ENCODE peak calls at places on chromosomes 2 and 18, in four cellular contexts. K, E, G and J are unnamed samples. For H3K9me3 and H3K36me3, the result is how much of the 10 kb centered on the place peaks cover.

GRCh38 chr2:118169359-118170005 is 81.2 kb downstream of the INSIG2 start:
- DNase-seq in K (no peak), E (peak), G (no peak), J (peak)

GRCh38 chr2:182672471-182673165 is 43.4 kb upstream of the DNAJC10 start:
- DNase-seq in K (no peak), E (no peak), G (no peak), J (no peak)

GRCh38 chr2:96842600-96842999 is 1.2 kb downstream of the ANKRD23 start:
- DNase-seq in K (no peak), E (no peak), G (no peak), J (no peak)

GRCh38 chr2:46829240-46829970 is 86.2 kb downstream of the MCFD2 start:
- DNase-seq in K (no peak), E (no peak), G (no peak), J (no peak)

GRCh38 chr2:10575566-10576300 is 114.0 kb downstream of the NOL10 start:
- DNase-seq in K (no peak), E (no peak), G (no peak), J (no peak)

GRCh38 chr2:70354264-70354949 is 52.5 kb upstream of the FAM136A start:
- DNase-seq in K (no peak), E (no peak), G (no peak), J (no peak)

GRCh38 chr2:43762286-43762685 is 11.6 kb upstream of the DYNC2LI1 start:
- DNase-seq in K (no peak), E (no peak), G (no peak), J (no peak)

GRCh38 chr2:20186855-20187187 is 38.1 kb downstream of the SDC1 start:
- DNase-seq in K (no peak), E (no peak), G (no peak), J (no peak)

GRCh38 chr2:216289470-216289869 is 82.8 kb downstream of the MARCHF4 start:
- DNase-seq in K (no peak), E (no peak), G (no peak), J (no peak)

GRCh38 chr2:237596518-237596855 is 6.0 kb upstream of the RAB17 start:
- DNase-seq in K (no peak), E (no peak), G (no peak), J (peak)

GRCh38 chr18:3450358-3451107 is 561 bp downstream of the TGIF1 start:
- DNase-seq in K (peak), E (peak), G (peak), J (peak)

GRCh38 chr18:54157646-54158045 is 66.8 kb downstream of the MBD2 start:
- DNase-seq in K (no peak), E (no peak), G (no peak), J (no peak)

GRCh38 chr2:137964066-137964858 is at the start of gene HNMT:
- DNase-seq in K (peak), E (no peak), G (peak), J (peak)

GRCh38 chr2:32357545-32358482 is 991 bp downstream of the BIRC6 start:
- DNase-seq in K (peak), E (peak), G (peak), J (peak)

GRCh38 chr2:203853271-203853670 is 14.3 kb upstream of the CTLA4 start:
- DNase-seq in K (no peak), E (no peak), G (no peak), J (no peak)

GRCh38 chr18:47758000-47758399 is 172.5 kb downstream of the SMAD2 start:
- DNase-seq in K (no peak), E (no peak), G (no peak), J (no peak)

GRCh38 chr2:105143094-105143466 is 98.5 kb upstream of the GPR45 start:
- DNase-seq in K (no peak), E (no peak), G (no peak), J (no peak)
- H3K4me3 ChIP-seq in K (no peak), E (no peak), G (no peak), J (no peak)

GRCh38 chr2:228444156-228444555 is 262.7 kb upstream of the SPHKAP start:
- DNase-seq in K (no peak), E (no peak), G (no peak), J (no peak)
- H3K9me3 ChIP-seq in K (under half), E (under half), G (under half), J (under half)

GRCh38 chr2:73931531-73932500 is 5.1 kb downstream of the DGUOK start:
- DNase-seq in K (no peak), E (no peak), G (no peak), J (no peak)

GRCh38 chr2:73930386-73930785 is 3.7 kb downstream of the DGUOK start:
- DNase-seq in K (no peak), E (no peak), G (no peak), J (no peak)

GRCh38 chr2:73926493-73927327 is at the start of gene DGUOK:
- DNase-seq in K (peak), E (peak), G (peak), J (peak)

GRCh38 chr2:73927344-73927743 is 664 bp downstream of the DGUOK start:
- DNase-seq in K (no peak), E (no peak), G (no peak), J (no peak)

DNA sequence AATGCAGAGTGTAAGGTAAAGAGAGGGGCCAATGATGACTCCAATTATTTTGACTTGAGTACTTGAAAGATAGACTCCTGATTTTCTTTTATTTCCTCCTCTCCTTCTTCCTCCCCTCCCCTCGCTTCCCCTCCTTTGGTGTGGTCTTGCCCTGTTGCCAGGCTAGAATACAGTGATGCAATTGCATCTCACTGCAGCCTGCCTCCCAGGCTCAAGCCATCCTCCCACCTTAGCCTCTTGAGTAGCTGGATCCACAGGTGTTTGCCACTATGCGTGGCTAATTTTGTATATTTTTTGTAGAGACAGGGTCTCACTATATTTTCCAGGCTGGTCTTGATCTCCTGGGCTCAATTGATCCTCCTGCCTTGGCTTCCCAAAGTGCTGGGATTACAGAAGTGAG is 2.3 kb downstream of the DGUOK start:
- DNase-seq in K (no peak), E (no peak), G (no peak), J (no peak)
- H3K36me3 ChIP-seq in K (under half), E (under half), G (under half), J (under half)

DNA sequence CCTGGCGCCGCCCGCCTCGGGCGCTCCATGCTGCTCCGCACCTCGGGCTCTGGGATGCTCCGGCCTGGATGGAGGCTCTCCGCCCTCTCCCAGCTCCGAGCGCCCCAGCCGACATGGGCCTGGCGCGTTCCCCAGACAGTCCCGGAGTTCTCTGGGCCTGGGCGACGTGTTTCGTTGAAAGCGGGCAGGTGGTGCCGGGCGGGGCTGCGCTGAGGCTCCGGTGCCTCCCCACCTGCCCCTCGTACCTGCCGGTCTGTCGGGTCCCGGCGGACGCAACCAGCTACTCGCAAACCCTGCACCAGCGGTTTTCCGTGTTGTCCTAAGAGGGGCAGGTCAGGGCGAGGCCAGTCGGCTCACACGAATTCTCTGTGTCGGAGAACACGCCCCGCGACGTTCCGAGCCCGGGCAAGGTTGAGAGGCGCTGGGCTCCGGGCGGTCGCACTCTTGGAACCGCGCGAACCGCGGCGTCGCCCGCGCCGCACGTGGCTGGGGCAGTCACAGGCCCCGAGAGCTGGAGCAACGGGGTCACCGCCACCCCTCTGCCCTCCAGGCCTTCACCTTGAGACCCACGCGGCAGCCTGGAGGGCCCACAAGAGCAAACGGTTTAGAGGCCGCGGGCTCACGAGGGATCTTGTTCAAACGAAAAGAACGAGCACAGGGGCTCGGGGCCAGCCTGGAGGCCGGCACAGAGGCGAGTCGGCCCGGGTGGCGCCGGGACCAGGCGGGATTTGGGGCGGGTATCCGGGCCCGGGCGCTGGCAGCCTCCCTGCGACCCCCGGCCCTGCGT is 4.2 kb upstream of the SIX2 start:
- DNase-seq in K (no peak), E (no peak), G (no peak), J (no peak)
- H3K4me3 ChIP-seq in K (peak), E (no peak), G (peak), J (peak)

DNA sequence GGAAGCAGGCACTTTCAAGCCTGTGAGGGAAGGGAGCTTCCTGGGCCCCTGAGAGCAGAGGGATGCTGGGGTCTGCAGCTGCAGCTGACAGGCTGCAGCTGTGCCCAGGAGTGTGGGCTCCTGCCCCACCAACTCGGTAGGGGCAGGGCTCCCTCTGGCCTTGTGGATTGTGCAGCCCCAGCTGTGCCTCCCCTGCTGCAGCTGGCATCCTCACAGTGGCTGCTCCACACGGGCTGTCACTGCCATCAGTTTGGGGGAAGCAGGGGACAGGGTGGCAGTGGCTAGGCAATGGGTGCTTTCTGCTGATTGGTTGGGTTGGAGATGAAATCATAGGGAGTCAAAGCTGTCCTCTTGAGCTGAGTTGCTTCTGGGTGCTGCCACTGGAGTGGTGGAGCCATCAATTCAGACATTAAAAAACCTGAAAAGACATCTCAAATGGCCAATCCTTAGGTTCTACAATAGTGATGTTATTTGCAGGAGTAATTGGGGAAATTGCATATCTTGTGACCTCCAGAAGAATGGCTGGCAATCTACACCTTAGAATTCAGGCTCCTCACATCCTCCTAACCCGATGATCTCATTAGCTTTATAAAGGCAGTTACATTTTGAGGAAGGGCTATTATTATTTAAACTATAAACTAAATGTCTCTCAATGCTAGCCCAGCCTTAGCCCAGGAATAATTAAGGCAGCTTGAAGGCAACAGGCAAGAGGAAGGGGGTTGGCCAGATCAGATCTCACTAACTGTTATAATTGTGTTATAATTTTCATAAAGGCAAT is 41.3 kb downstream of the FAM171B start:
- DNase-seq in K (no peak), E (no peak), G (no peak), J (no peak)
- H3K9me3 ChIP-seq in K (under half), E (under half), G (under half), J (under half)